ENCODE peak calls at places on chromosomes 11 and 22, in five cellular contexts. E, N, J, L and V are unnamed samples.

GRCh38 chr22:50169774-50170341 is 673 bp upstream of the PANX2 start:
- DNase-seq in E (peak), N (peak), J (peak), L (no peak), V (no peak)

GRCh38 chr22:38843716-38844660 is at the start of gene NPTXR:
- DNase-seq in E (peak), N (peak), J (peak), L (peak), V (peak)

GRCh38 chr22:42621505-42622002 is 6.9 kb upstream of the POLDIP3 start:
- DNase-seq in E (peak), N (peak), J (peak), L (peak), V (peak)

GRCh38 chr11:96188625-96189006 is 154.4 kb downstream of the MAML2 start:
- DNase-seq in E (peak), N (no peak), J (peak), L (no peak), V (peak)

GRCh38 chr11:27699926-27700350 is 317 bp downstream of the BDNF start:
- DNase-seq in E (no peak), N (no peak), J (no peak), L (no peak), V (peak)

GRCh38 chr11:87739766-87740165 is 435.5 kb downstream of the RAB38 start:
- DNase-seq in E (no peak), N (no peak), J (no peak), L (no peak), V (no peak)

GRCh38 chr22:19717691-19718254 is 3.5 kb downstream of the SEPTIN5 start:
- DNase-seq in E (peak), N (peak), J (peak), L (peak), V (peak)

GRCh38 chr11:106304274-106304673 is 226.8 kb downstream of the AASDHPPT start:
- DNase-seq in E (peak), N (no peak), J (no peak), L (no peak), V (peak)

GRCh38 chr11:57567210-57567511 is 311 bp downstream of the UBE2L6 start:
- DNase-seq in E (no peak), N (no peak), J (peak), L (peak), V (peak)

GRCh38 chr11:944711-945470 is 19.2 kb downstream of the AP2A2 start:
- DNase-seq in E (peak), N (peak), J (no peak), L (no peak), V (peak)

GRCh38 chr11:113407163-113407562 is 19.6 kb downstream of the ANKK1 start:
- DNase-seq in E (no peak), N (no peak), J (no peak), L (no peak), V (no peak)

GRCh38 chr11:65899356-65900124 is 648 bp downstream of the FOSL1 start:
- DNase-seq in E (peak), N (peak), J (peak), L (no peak), V (peak)

GRCh38 chr11:36507824-36508489 is 2.1 kb downstream of the TRAF6 start:
- DNase-seq in E (no peak), N (no peak), J (no peak), L (no peak), V (no peak)

GRCh38 chr22:28048529-28048928 is 129.5 kb upstream of the PITPNB start:
- DNase-seq in E (no peak), N (no peak), J (no peak), L (no peak), V (no peak)

GRCh38 chr11:8223513-8223899 is 40.2 kb downstream of the LMO1 start:
- DNase-seq in E (peak), N (no peak), J (no peak), L (no peak), V (peak)

GRCh38 chr11:13249992-13250391 is 27.6 kb upstream of the BMAL1 start:
- DNase-seq in E (peak), N (no peak), J (no peak), L (no peak), V (peak)

GRCh38 chr11:26474401-26474800 is 97.7 kb downstream of the MUC15 start:
- DNase-seq in E (no peak), N (no peak), J (no peak), L (no peak), V (no peak)

GRCh38 chr11:90722552-90723190 is 499.8 kb upstream of the CHORDC1 start:
- DNase-seq in E (no peak), N (no peak), J (no peak), L (no peak), V (no peak)

GRCh38 chr11:27385245-27385644 is 22.2 kb upstream of the CCDC34 start:
- DNase-seq in E (peak), N (no peak), J (no peak), L (no peak), V (peak)

GRCh38 chr11:11836676-11837231 is 5.0 kb upstream of the USP47 start:
- DNase-seq in E (peak), N (no peak), J (no peak), L (no peak), V (no peak)